ENCODE peak calls at places on chromosomes 1 and 21, in five cellular contexts. Z is osteoblast, P is sigmoid colon, S is NCI-H774, X is iPS-NIHi11. J is an unnamed sample.

GRCh38 chr1:156845055-156845952 is 13.6 kb downstream of the INSRR start:
- DNase-seq in Z (peak; percentile 59), S (no peak), P (no peak), X (peak; percentile 75), J (no peak)

GRCh38 chr1:116374340-116375164 is 1.5 kb downstream of the ATP1A1 start:
- DNase-seq in S (no peak), P (no peak), Z (no peak), X (no peak), J (no peak)

GRCh38 chr1:44296067-44296466 is 59.0 kb downstream of the ERI3 start:
- DNase-seq in Z (no peak), P (peak; percentile 56), X (no peak), S (no peak), J (no peak)

GRCh38 chr1:245926888-245927287 is 580.2 kb downstream of the SMYD3 start:
- DNase-seq in P (no peak), X (no peak), S (no peak), Z (no peak), J (no peak)

GRCh38 chr1:1759456-1760344 is 18.6 kb downstream of the NADK start:
- DNase-seq in X (peak; percentile 12), P (no peak), Z (peak; percentile 21), S (no peak), J (no peak)

GRCh38 chr1:19582318-19582717 is 61.8 kb upstream of the NBL1 start:
- DNase-seq in P (no peak), Z (no peak), X (peak; percentile 88), S (no peak), J (peak; percentile 64)

GRCh38 chr1:87392241-87393192 is 63.8 kb downstream of the LMO4 start:
- DNase-seq in X (no peak), Z (peak; percentile 86), S (no peak), P (no peak), J (peak; percentile 12)

GRCh38 chr1:179303173-179303572 is 9.6 kb downstream of the SOAT1 start:
- DNase-seq in P (no peak), X (no peak), S (peak; percentile 58), Z (no peak), J (no peak)

GRCh38 chr1:32878183-32878582 is 7.5 kb upstream of the FNDC5 start:
- DNase-seq in P (no peak), S (no peak), X (peak; percentile 77), Z (peak; percentile 92), J (no peak)

GRCh38 chr1:231958448-231958847 is 331.9 kb downstream of the DISC1 start:
- DNase-seq in X (no peak), P (no peak), S (no peak), Z (no peak), J (no peak)

GRCh38 chr1:244047739-244048565 is 3.1 kb upstream of the ZBTB18 start:
- DNase-seq in P (peak; percentile 100), Z (peak; percentile 100), X (peak; percentile 95), S (peak; percentile 99), J (peak; percentile 99)

GRCh38 chr1:85850238-85850637 is 142.0 kb upstream of the ZNHIT6 start:
- DNase-seq in S (no peak), P (no peak), X (no peak), Z (peak; percentile 58), J (no peak)

GRCh38 chr1:8266436-8267165 is 51.3 kb upstream of the SLC45A1 start:
- DNase-seq in X (no peak), Z (no peak), S (no peak), P (no peak), J (no peak)

GRCh38 chr1:224343679-224344078 is 13.0 kb upstream of the CNIH4 start:
- DNase-seq in Z (no peak), P (no peak), X (no peak), S (no peak), J (no peak)

GRCh38 chr1:175673236-175674150 is 69.9 kb downstream of the TNR start:
- DNase-seq in X (no peak), Z (no peak), S (no peak), P (no peak), J (no peak)

GRCh38 chr21:45260191-45260795 is 27.4 kb downstream of the POFUT2 start:
- DNase-seq in X (peak; percentile 1), S (no peak), Z (peak; percentile 55), P (no peak), J (no peak)

GRCh38 chr1:53949023-53949611 is 3.0 kb downstream of the LRRC42 start:
- DNase-seq in P (no peak), Z (no peak), S (peak; percentile 18), X (peak; percentile 59), J (no peak)

GRCh38 chr1:182217967-182218366 is 156.5 kb upstream of the ZNF648 start:
- DNase-seq in P (no peak), X (no peak), S (no peak), Z (no peak), J (no peak)

GRCh38 chr1:85555867-85556577 is 24.5 kb upstream of the CCN1 start:
- DNase-seq in S (no peak), P (no peak), Z (no peak), X (no peak), J (no peak)

GRCh38 chr1:54331091-54331772 is 75.0 kb downstream of the SSBP3 start:
- DNase-seq in P (no peak), X (no peak), Z (no peak), S (no peak), J (no peak)

GRCh38 chr1:15177710-15178166 is 24.2 kb downstream of the TMEM51 start:
- DNase-seq in P (no peak), X (no peak), S (no peak), Z (peak; percentile 29), J (no peak)

GRCh38 chr1:22291926-22292788 is 149.3 kb upstream of the WNT4 start:
- DNase-seq in Z (no peak), X (no peak), S (no peak), P (no peak), J (no peak)

GRCh38 chr1:172322219-172323061 is 98.0 kb upstream of the C1orf105 start:
- DNase-seq in S (no peak), P (peak; percentile 73), Z (peak; percentile 60), X (peak; percentile 17), J (no peak)

GRCh38 chr1:63904826-63905225 is 131.0 kb downstream of the ROR1 start:
- DNase-seq in Z (no peak), X (no peak), P (no peak), S (no peak), J (no peak)

GRCh38 chr1:171716620-171717019 is 25.2 kb downstream of the VAMP4 start:
- DNase-seq in P (no peak), X (no peak), Z (no peak), S (no peak), J (no peak)

GRCh38 chr1:5988596-5989285 is 3.5 kb downstream of the NPHP4 start:
- DNase-seq in P (no peak), Z (peak; percentile 78), X (no peak), S (no peak), J (no peak)

GRCh38 chr1:65263286-65263685 is 46.1 kb upstream of the DNAJC6 start:
- DNase-seq in Z (no peak), S (no peak), P (no peak), X (no peak), J (no peak)